ENCODE peak calls at places on chromosomes 5 and 9, in nine cellular contexts. Y is ovary, A is K562, E is SK-N-SH, X is GM12878, G is suprapubic skin, I is sigmoid colon, S is stomach, K is tibial nerve. H is an unnamed sample.

GRCh38 chr5:131382407-131383395 is 118.8 kb downstream of the CDC42SE2 start:
- DNase-seq in Y (no peak), A (peak; percentile 77), E (peak; percentile 64), X (peak; percentile 71), G (no peak), I (no peak), S (no peak), K (no peak), H (no peak)

GRCh38 chr5:9543266-9543925 is 2.5 kb downstream of the SEMA5A start:
- DNase-seq in Y (no peak), A (no peak), E (no peak), X (no peak), G (no peak), I (no peak), S (no peak), K (no peak), H (no peak)

GRCh38 chr5:140142802-140143201 is 17.1 kb downstream of the IGIP start:
- DNase-seq in Y (no peak), A (no peak), E (no peak), X (no peak), G (no peak), I (no peak), S (no peak), K (no peak), H (no peak)

GRCh38 chr5:136763548-136763947 is 398.2 kb upstream of the TRPC7 start:
- DNase-seq in Y (no peak), A (no peak), E (no peak), X (no peak), G (no peak), I (no peak), S (no peak), K (no peak), H (no peak)

GRCh38 chr5:124342027-124342471 is 404.4 kb downstream of the ZNF608 start:
- DNase-seq in Y (peak; percentile 66), A (no peak), E (no peak), X (no peak), G (no peak), I (peak; percentile 62), S (no peak), K (no peak), H (no peak)

GRCh38 chr5:169864483-169864882 is 115.8 kb downstream of the INSYN2B start:
- DNase-seq in Y (no peak), A (no peak), E (no peak), X (no peak), G (no peak), I (no peak), S (no peak), K (no peak), H (no peak)

GRCh38 chr9:110426052-110426709 is 88.5 kb upstream of the TXNDC8 start:
- DNase-seq in Y (no peak), A (no peak), E (no peak), X (no peak), G (no peak), I (no peak), S (no peak), K (no peak), H (no peak)

GRCh38 chr9:19409406-19410194 is 791 bp downstream of the ACER2 start:
- DNase-seq in Y (peak; percentile 18), A (peak; percentile 47), E (peak; percentile 63), X (no peak), G (no peak), I (peak; percentile 67), S (no peak), K (no peak), H (no peak)

GRCh38 chr9:86668488-86668887 is 278.8 kb downstream of the GAS1 start:
- DNase-seq in Y (no peak), A (no peak), E (no peak), X (no peak), G (no peak), I (no peak), S (no peak), K (no peak), H (no peak)

GRCh38 chr9:89978185-89978584 is 373.4 kb downstream of the GADD45G start:
- DNase-seq in Y (no peak), A (peak; percentile 5), E (no peak), X (no peak), G (no peak), I (no peak), S (no peak), K (no peak), H (no peak)

GRCh38 chr5:160353379-160353778 is 17.0 kb downstream of the C1QTNF2 start:
- DNase-seq in Y (no peak), A (peak; percentile 27), E (no peak), X (no peak), G (no peak), I (peak; percentile 63), S (no peak), K (no peak), H (no peak)

GRCh38 chr5:132044207-132044606 is 16.2 kb upstream of the IL3 start:
- DNase-seq in Y (no peak), A (no peak), E (no peak), X (no peak), G (no peak), I (no peak), S (peak; percentile 23), K (no peak), H (no peak)

GRCh38 chr5:103562084-103562452 is 521 bp downstream of the NUDT12 start:
- DNase-seq in Y (no peak), A (no peak), E (no peak), X (no peak), G (no peak), I (no peak), S (no peak), K (no peak), H (peak; percentile 24)

GRCh38 chr5:154198611-154199230 is 8.2 kb downstream of the GALNT10 start:
- DNase-seq in Y (no peak), A (no peak), E (no peak), X (no peak), G (no peak), I (no peak), S (no peak), K (no peak), H (no peak)

DNA sequence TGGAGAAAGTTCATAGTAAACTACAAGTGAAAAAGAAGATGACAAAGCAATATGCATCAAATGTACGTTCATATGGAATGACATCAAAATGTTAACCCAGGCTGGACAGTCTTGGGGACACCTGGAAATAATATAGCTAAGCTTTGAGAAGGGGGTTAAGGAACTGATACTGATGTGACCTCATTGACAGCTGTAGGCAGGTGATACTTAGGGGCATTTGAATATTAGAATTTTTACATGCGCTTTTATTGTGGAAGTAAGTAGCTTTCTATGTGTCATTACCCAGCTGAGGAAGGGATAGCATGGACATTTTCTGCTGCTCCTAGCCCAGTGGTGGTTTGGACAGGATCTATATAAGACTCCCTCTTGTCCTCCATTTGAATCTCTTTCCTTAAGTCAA is 299.7 kb downstream of the CWC27 start:
- DNase-seq in Y (no peak), A (no peak), E (no peak), X (no peak), G (no peak), I (no peak), S (no peak), K (no peak), H (no peak)
- H3K4me1 ChIP-seq in Y (no peaks in the 10 kb centered on the region), A (no peaks in the 10 kb centered on the region), E (no peaks in the 10 kb centered on the region), X (peaks cover 61% of the 10 kb centered on the region), G (peaks cover 16% of the 10 kb centered on the region), I (no peaks in the 10 kb centered on the region), S (peaks cover 7% of the 10 kb centered on the region), K (peaks cover 7% of the 10 kb centered on the region), H (no peaks in the 10 kb centered on the region)

GRCh38 chr5:77960863-77961396 is 184.8 kb upstream of the TBCA start:
- DNase-seq in Y (no peak), A (no peak), E (no peak), X (no peak), G (no peak), I (no peak), S (no peak), K (no peak), H (no peak)
- H3K27me3 ChIP-seq in Y (no peaks in the 10 kb centered on the region), A (peaks cover 42% of the 10 kb centered on the region), E (no peaks in the 10 kb centered on the region), X (no peaks in the 10 kb centered on the region), G (peaks cover 34% of the 10 kb centered on the region), I (peaks cover 44% of the 10 kb centered on the region), S (no peaks in the 10 kb centered on the region), K (peaks cover 35% of the 10 kb centered on the region), H (peaks cover 4% of the 10 kb centered on the region)

GRCh38 chr9:30796806-30797205 is 1587.6 kb upstream of the ACO1 start:
- DNase-seq in Y (no peak), A (no peak), E (no peak), X (no peak), G (no peak), I (no peak), S (no peak), K (no peak), H (no peak)
- TF ChIP-seq EP300 in Y (no peak), A (no peak), E (no peak), X (no peak), G (no peak), I (no peak), S (no peak), K (no peak), H (no peak)

DNA sequence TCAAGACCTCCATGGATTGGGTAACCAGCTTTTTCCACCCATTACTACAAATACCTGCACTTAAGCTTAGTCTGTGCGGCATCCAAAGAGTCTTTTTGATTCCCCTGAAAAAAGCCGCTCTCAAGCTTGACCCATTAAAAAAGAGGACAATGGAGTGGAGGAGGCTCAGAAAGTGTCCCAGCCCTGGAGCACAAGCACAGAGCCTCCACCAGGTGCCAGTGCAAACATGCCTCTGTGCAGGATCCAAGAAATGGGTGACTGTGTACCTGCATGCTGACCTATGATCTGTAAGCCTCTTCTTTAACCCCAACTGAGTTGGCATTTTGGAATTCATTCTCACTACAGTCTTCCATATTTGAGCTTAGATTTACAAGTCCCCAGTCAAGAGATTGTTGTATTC is 168.3 kb upstream of the TLE4 start:
- DNase-seq in Y (no peak), A (no peak), E (no peak), X (no peak), G (no peak), I (no peak), S (no peak), K (no peak), H (no peak)
- H3K4me1 ChIP-seq in Y (no peaks in the 10 kb centered on the region), A (no peaks in the 10 kb centered on the region), E (peaks cover 3% of the 10 kb centered on the region), X (no peaks in the 10 kb centered on the region), G (no peaks in the 10 kb centered on the region), I (no peaks in the 10 kb centered on the region), S (no peaks in the 10 kb centered on the region), K (no peaks in the 10 kb centered on the region), H (no peaks in the 10 kb centered on the region)

H was measured in upper lobe of left lung.